ENCODE peak calls at places on chromosomes 12 and 14, in ten cellular contexts. U, X, J, D, R, P, B, E, W and L are unnamed samples.
A peak's percentile ranks its signal among the peaks of the same experiment; 100 is the strongest.

GRCh38 chr12:64737539-64737938 is 21.7 kb downstream of the GNS start:
- DNase-seq in U (no peak), X (no peak), J (no peak), D (no peak), R (no peak), P (no peak), B (no peak), E (no peak), W (no peak), L (no peak)

GRCh38 chr12:56590237-56590830 is 39.8 kb downstream of the BAZ2A start:
- DNase-seq in U (peak; percentile 45), X (peak; percentile 62), J (no peak), D (no peak), R (no peak), P (no peak), B (no peak), E (no peak), W (no peak), L (peak; percentile 70)

GRCh38 chr12:104280111-104280510 is 23.4 kb upstream of the EID3 start:
- DNase-seq in U (no peak), X (no peak), J (no peak), D (no peak), R (no peak), P (no peak), B (no peak), E (no peak), W (no peak), L (no peak)

GRCh38 chr12:131604146-131604844 is 106.6 kb upstream of the SFSWAP start:
- DNase-seq in U (peak; percentile 65), X (no peak), J (no peak), D (no peak), R (peak; percentile 28), P (no peak), B (no peak), E (no peak), W (no peak), L (no peak)

GRCh38 chr14:21405097-21405496 is 21.3 kb upstream of the SUPT16H start:
- DNase-seq in U (no peak), X (peak; percentile 80), J (no peak), D (no peak), R (no peak), P (no peak), B (no peak), E (no peak), W (no peak), L (no peak)

GRCh38 chr14:58082011-58082410 is 70.0 kb downstream of the ARMH4 start:
- DNase-seq in U (no peak), X (peak; percentile 10), J (no peak), D (no peak), R (no peak), P (no peak), B (no peak), E (no peak), W (no peak), L (no peak)

GRCh38 chr14:32087173-32087861 is 10.2 kb downstream of the ARHGAP5 start:
- DNase-seq in U (peak; percentile 58), X (peak; percentile 2), J (no peak), D (no peak), R (no peak), P (no peak), B (no peak), E (no peak), W (no peak), L (no peak)

GRCh38 chr12:105676694-105677093 is 346.2 kb downstream of the C12orf75 start:
- DNase-seq in U (no peak), X (peak; percentile 2), J (no peak), D (no peak), R (no peak), P (no peak), B (no peak), E (no peak), W (no peak), L (no peak)

GRCh38 chr12:51692016-51692415 is 101.0 kb downstream of the SCN8A start:
- DNase-seq in U (no peak), X (no peak), J (no peak), D (no peak), R (no peak), P (no peak), B (no peak), E (no peak), W (no peak), L (no peak)

GRCh38 chr14:40841886-40842285 is 764.8 kb upstream of the LRFN5 start:
- DNase-seq in U (no peak), X (no peak), J (no peak), D (no peak), R (no peak), P (no peak), B (no peak), E (no peak), W (no peak), L (no peak)

GRCh38 chr12:17975239-17975638 is 114.8 kb downstream of the RERGL start:
- DNase-seq in U (no peak), X (no peak), J (no peak), D (no peak), R (no peak), P (no peak), B (no peak), E (no peak), W (no peak), L (no peak)

GRCh38 chr14:65231286-65231980 is 129.1 kb upstream of the MAX start:
- DNase-seq in U (no peak), X (no peak), J (no peak), D (no peak), R (no peak), P (no peak), B (no peak), E (no peak), W (no peak), L (no peak)

GRCh38 chr14:24143511-24143910 is 2.1 kb upstream of the EMC9 start:
- DNase-seq in U (no peak), X (no peak), J (no peak), D (no peak), R (no peak), P (no peak), B (no peak), E (no peak), W (no peak), L (no peak)

GRCh38 chr12:10716704-10717315 is 6.3 kb downstream of the YBX3 start:
- DNase-seq in U (peak; percentile 8), X (peak; percentile 94), J (peak; percentile 90), D (no peak), R (peak; percentile 86), P (peak; percentile 78), B (peak; percentile 58), E (peak; percentile 96), W (peak; percentile 47), L (peak; percentile 57)

GRCh38 chr12:78038541-78038940 is 207.8 kb downstream of the NAV3 start:
- DNase-seq in U (no peak), X (no peak), J (no peak), D (no peak), R (no peak), P (no peak), B (no peak), E (no peak), W (no peak), L (no peak)

GRCh38 chr12:32868885-32869284 is 27.7 kb downstream of the PKP2 start:
- DNase-seq in U (no peak), X (no peak), J (no peak), D (no peak), R (no peak), P (no peak), B (no peak), E (no peak), W (no peak), L (no peak)